ENCODE peak calls at places on chromosome 14, in four cellular contexts. A is hepatocyte, V is heart left ventricle, F is cardiac muscle cell. W is an unnamed sample. For H3K27me3, the result is how much of the 10 kb centered on the place peaks cover.

GRCh38 chr14:90828642-90829487 is 12.6 kb upstream of the TTC7B start:
- DNase-seq in A (no peak), V (no peak), F (no peak), W (no peak)

GRCh38 chr14:94541234-94541975 is 19.8 kb upstream of the SERPINA4 start:
- DNase-seq in A (no peak), V (no peak), F (peak), W (no peak)

GRCh38 chr14:101188571-101188915 is 285.0 kb upstream of the RTL1 start:
- DNase-seq in A (no peak), V (no peak), F (no peak), W (no peak)

GRCh38 chr14:37230551-37231194 is 32.9 kb downstream of the MIPOL1 start:
- DNase-seq in A (peak), V (no peak), F (peak), W (no peak)

GRCh38 chr14:85536835-85537195 is 6.9 kb downstream of the FLRT2 start:
- DNase-seq in A (peak), V (no peak), F (peak), W (no peak)

GRCh38 chr14:95040723-95041476 is 116.4 kb downstream of the DICER1 start:
- DNase-seq in A (no peak), V (no peak), F (no peak), W (no peak)

GRCh38 chr14:100654814-100655795 is 67.9 kb upstream of the BEGAIN start:
- DNase-seq in A (peak), V (no peak), F (no peak), W (peak)

GRCh38 chr14:97218713-97219355 is 421.7 kb downstream of the VRK1 start:
- DNase-seq in A (peak), V (no peak), F (no peak), W (no peak)

GRCh38 chr14:26872510-26872909 is 274.7 kb upstream of the NOVA1 start:
- DNase-seq in A (no peak), V (no peak), F (peak), W (peak)

GRCh38 chr14:67514650-67515385 is 18.3 kb upstream of the PLEKHH1 start:
- DNase-seq in A (peak), V (peak), F (peak), W (peak)

GRCh38 chr14:55847766-55848165 is 267.8 kb downstream of the KTN1 start:
- DNase-seq in A (no peak), V (no peak), F (peak), W (no peak)

GRCh38 chr14:87264796-87265195 is 728.2 kb downstream of the GALC start:
- DNase-seq in A (no peak), V (no peak), F (no peak), W (no peak)

GRCh38 chr14:94536836-94537235 is 24.4 kb upstream of the SERPINA4 start:
- DNase-seq in A (no peak), V (no peak), F (peak), W (no peak)

GRCh38 chr14:86333506-86333905 is 803.6 kb downstream of the FLRT2 start:
- DNase-seq in A (no peak), V (no peak), F (no peak), W (no peak)

GRCh38 chr14:81323621-81324400 is 76.3 kb downstream of the STON2 start:
- DNase-seq in A (peak), V (no peak), F (no peak), W (peak)

GRCh38 chr14:99904506-99904905 is 111.3 kb downstream of the EML1 start:
- DNase-seq in A (no peak), V (no peak), F (no peak), W (no peak)

GRCh38 chr14:32434180-32434579 is 105.1 kb downstream of the AKAP6 start:
- DNase-seq in A (no peak), V (no peak), F (no peak), W (no peak)

GRCh38 chr14:101022916-101023435 is 119.5 kb upstream of the RTL1 start:
- DNase-seq in A (no peak), V (no peak), F (no peak), W (no peak)

GRCh38 chr14:94532462-94532861 is 23.2 kb upstream of the SERPINA12 start:
- DNase-seq in A (no peak), V (no peak), F (peak), W (no peak)

GRCh38 chr14:24828486-24828885 is 194.5 kb upstream of the GZMB start:
- DNase-seq in A (no peak), V (no peak), F (no peak), W (no peak)

GRCh38 chr14:63186453-63186852 is 17.8 kb upstream of the RHOJ start:
- DNase-seq in A (no peak), V (no peak), F (peak), W (no peak)

GRCh38 chr14:58638231-58639205 is 756 bp downstream of the DACT1 start:
- DNase-seq in A (peak), V (peak), F (peak), W (peak)

GRCh38 chr14:60508363-60508706 is 611 bp upstream of the SIX6 start:
- DNase-seq in A (no peak), V (no peak), F (no peak), W (no peak)

GRCh38 chr14:103129301-103130016 is 6.2 kb downstream of the TNFAIP2 start:
- DNase-seq in A (no peak), V (no peak), F (no peak), W (no peak)

GRCh38 chr14:41549821-41550597 is 56.7 kb upstream of the LRFN5 start:
- DNase-seq in A (peak), V (no peak), F (peak), W (no peak)

GRCh38 chr14:32047791-32048190 is 29.3 kb upstream of the ARHGAP5 start:
- DNase-seq in A (no peak), V (no peak), F (no peak), W (no peak)

GRCh38 chr14:99266181-99267178 is 5.5 kb downstream of the BCL11B start:
- DNase-seq in A (peak), V (peak), F (peak), W (peak)

GRCh38 chr14:89247457-89248122 is 169.4 kb downstream of the FOXN3 start:
- DNase-seq in A (no peak), V (no peak), F (no peak), W (no peak)

GRCh38 chr14:66827182-66827581 is 319.2 kb downstream of the GPHN start:
- DNase-seq in A (no peak), V (no peak), F (no peak), W (no peak)

GRCh38 chr14:103711516-103712431 is 3.5 kb downstream of the XRCC3 start:
- DNase-seq in A (no peak), V (peak), F (no peak), W (no peak)

GRCh38 chr14:37623552-37623951 is 28.1 kb downstream of the TTC6 start:
- DNase-seq in A (peak), V (no peak), F (peak), W (no peak)

DNA sequence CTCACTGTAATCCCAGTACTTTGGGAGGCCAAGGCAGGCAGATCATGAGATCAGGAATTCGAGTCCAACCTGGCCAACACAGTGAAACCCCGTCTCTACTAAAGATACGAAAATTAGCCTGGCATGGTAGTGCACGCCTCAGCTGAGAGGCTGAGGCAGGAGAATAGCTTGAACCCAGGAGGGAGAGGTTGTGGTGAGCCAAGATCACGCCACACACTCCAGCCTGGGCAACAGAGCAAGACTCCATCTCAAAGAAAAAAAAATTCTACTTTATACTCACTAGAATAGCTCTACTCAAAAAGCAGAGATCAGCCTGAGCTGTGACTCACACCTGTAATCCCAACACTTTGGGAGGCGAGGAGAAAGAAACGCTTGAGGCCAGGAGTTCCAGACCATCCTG is 17.1 kb downstream of the NUMB start:
- DNase-seq in A (no peak), V (no peak), F (no peak), W (no peak)
- H3K4me3 ChIP-seq in A (no peak), V (no peak), F (no peak), W (no peak)

GRCh38 chr14:76205708-76206107 is 54.0 kb downstream of the GPATCH2L start:
- DNase-seq in A (no peak), V (no peak), F (no peak), W (no peak)

GRCh38 chr14:76196980-76197379 is 45.3 kb downstream of the GPATCH2L start:
- DNase-seq in A (no peak), V (no peak), F (no peak), W (no peak)

GRCh38 chr14:76203086-76204001 is 51.6 kb downstream of the GPATCH2L start:
- DNase-seq in A (peak), V (no peak), F (peak), W (no peak)

GRCh38 chr14:76204436-76205230 is 52.9 kb downstream of the GPATCH2L start:
- DNase-seq in A (no peak), V (no peak), F (peak), W (no peak)

GRCh38 chr14:76201162-76201561 is 49.4 kb downstream of the GPATCH2L start:
- DNase-seq in A (no peak), V (no peak), F (peak), W (no peak)
- H3K27me3 ChIP-seq in A (under half), V (under half), F (under half), W (under half)

GRCh38 chr14:75333523-75334190 is 55.0 kb downstream of the FOS start:
- DNase-seq in A (no peak), V (no peak), F (no peak), W (no peak)
- H3K4me3 ChIP-seq in A (no peak), V (peak), F (no peak), W (no peak)

GRCh38 chr14:70698288-70698687 is 56.6 kb downstream of the TTC9 start:
- DNase-seq in A (peak), V (peak), F (peak), W (no peak)
- H3K27me3 ChIP-seq in A (under half), V (under half), F (under half), W (under half)

GRCh38 chr14:33948143-33948962 is 2.5 kb downstream of the EGLN3 start:
- DNase-seq in A (no peak), V (no peak), F (no peak), W (no peak)
- H3K4me3 ChIP-seq in A (no peak), V (peak), F (peak), W (no peak)

GRCh38 chr14:64700290-64700689 is 3.9 kb upstream of the PLEKHG3 start:
- DNase-seq in A (no peak), V (no peak), F (no peak), W (no peak)

GRCh38 chr14:64701660-64702059 is 2.6 kb upstream of the PLEKHG3 start:
- DNase-seq in A (peak), V (no peak), F (no peak), W (no peak)

GRCh38 chr14:64696355-64696844 is 7.8 kb upstream of the PLEKHG3 start:
- DNase-seq in A (peak), V (no peak), F (no peak), W (no peak)

GRCh38 chr14:64700894-64701293 is 3.3 kb upstream of the PLEKHG3 start:
- DNase-seq in A (no peak), V (no peak), F (no peak), W (no peak)

DNA sequence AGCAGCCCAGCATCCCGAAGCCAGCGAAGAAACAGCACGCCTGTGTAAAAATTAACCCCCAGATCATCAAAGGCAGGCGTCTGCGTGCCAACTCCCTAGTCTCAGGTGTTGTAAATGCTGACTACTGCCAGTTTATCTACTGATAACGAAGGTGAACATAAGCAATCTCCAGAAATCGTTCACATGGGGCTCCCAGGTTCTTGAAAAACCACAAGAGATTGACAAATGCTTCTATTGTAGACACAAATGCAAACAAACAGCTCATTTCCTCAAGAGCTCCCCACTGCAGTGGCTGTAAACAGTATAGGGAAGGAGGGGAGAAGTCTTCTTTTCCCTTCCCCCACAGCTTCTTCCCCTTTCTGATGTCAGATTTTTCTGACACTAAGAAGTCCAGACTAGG is 5.3 kb upstream of the PLEKHG3 start:
- DNase-seq in A (peak), V (no peak), F (no peak), W (no peak)
- H3K27me3 ChIP-seq in A (under half), V (under half), F (under half), W (under half)

DNA sequence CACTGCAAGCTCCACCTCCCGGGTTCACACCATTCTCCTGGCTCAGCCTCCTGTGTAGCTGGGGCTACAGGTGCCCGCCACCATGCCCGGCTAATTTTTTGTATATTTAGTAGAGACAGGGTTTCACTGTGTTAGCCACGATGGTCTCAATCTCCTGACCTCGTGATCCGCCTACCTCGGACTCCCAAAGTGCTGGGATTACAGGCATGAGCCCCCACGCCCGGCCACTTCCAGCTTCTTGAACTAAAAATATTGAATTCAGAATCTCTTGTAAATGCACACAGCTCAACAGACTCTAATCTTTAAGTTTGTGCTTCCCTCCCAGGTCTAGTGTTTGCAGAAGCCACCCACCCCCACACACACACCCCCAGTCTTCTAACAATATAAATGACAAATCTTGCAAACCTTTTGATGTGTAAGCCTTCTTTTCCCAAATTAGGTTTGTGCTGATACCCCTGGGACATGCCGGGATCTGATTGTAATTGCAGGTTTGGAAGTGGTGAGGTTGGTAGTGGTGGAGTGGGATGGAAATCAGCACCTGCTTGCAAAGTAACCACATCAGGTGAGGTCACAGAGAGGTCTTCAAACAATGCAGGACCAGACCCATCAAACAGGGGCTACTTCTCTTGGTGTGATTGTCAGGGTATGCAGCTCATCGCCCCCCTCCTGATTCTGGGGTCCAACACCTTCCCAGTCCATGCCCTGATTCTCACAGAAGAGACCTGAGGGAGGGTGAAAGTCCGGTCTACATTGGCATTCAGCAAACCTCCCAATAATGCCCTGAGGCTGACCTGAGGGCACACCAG is 51.4 kb upstream of the GPR132 start:
- DNase-seq in A (no peak), V (peak), F (no peak), W (no peak)
- H3K4me3 ChIP-seq in A (no peak), V (no peak), F (no peak), W (no peak)

GRCh38 chr14:21541413-21542074 is 15.4 kb upstream of the SALL2 start:
- DNase-seq in A (no peak), V (no peak), F (no peak), W (no peak)
- H3K27me3 ChIP-seq in A (under half), V (under half), F (under half), W (under half)

GRCh38 chr14:54219281-54220121 is 177.3 kb upstream of the CDKN3 start:
- DNase-seq in A (peak), V (no peak), F (no peak), W (no peak)
- H3K4me3 ChIP-seq in A (no peak), V (peak), F (peak), W (no peak)

DNA sequence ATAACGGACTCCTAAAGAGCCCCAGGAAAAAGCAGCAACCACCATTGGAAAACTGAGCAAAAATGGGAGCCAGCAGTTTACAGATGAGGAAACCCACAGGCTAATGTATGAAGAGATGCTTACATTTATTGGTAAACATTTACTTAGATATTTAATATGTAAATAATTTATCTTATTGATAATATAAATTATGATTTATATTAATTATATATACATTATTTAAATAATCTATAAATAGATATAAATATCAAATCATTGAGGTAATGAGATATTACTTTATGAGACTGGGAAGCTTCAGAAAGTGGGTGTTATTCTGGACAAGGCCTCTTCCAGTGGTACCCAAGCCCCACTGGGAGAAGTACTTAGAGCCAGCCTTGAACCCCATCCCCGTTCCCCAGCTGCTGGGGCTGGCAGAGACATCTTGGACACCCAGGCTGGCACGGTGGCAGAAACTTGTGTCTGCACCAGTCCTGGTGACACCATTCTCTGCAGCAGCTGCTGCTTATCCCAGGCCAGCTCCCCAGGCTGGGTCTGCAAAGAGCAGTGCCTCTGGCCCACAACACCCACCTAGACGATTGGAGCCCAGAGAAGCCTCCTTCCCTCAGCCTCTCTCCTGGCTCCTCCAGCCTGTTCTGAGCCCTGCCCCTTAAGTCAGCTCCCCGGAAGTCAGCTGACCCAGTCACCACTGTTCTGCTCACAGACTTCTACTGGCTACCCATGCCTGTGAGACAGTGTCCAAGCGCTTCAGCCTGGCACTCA is 25.9 kb downstream of the ISCA2 start:
- DNase-seq in A (no peak), V (no peak), F (no peak), W (no peak)
- H3K27me3 ChIP-seq in A (under half), V (under half), F (under half), W (under half)

W was measured in WERI-Rb-1.